ENCODE peak calls at places on chromosomes 5 and 9, in nine cellular contexts. B, R, G, I, E, T, D, S and P are unnamed samples.

GRCh38 chr5:6948562-6948961 is 235.3 kb downstream of the TENT4A start:
- DNase-seq in B (no peak), R (no peak), G (no peak), I (no peak), E (no peak), T (no peak), D (no peak), S (no peak), P (no peak)

GRCh38 chr9:18442629-18443491 is 31.1 kb upstream of the ADAMTSL1 start:
- DNase-seq in B (peak), R (no peak), G (peak), I (peak), E (peak), T (peak), D (peak), S (peak), P (no peak)

GRCh38 chr9:69153707-69154521 is 20.2 kb upstream of the TJP2 start:
- DNase-seq in B (no peak), R (no peak), G (no peak), I (no peak), E (no peak), T (no peak), D (no peak), S (no peak), P (no peak)

GRCh38 chr9:106862115-106862945 is 636 bp upstream of the ZNF462 start:
- DNase-seq in B (peak), R (no peak), G (no peak), I (no peak), E (peak), T (peak), D (no peak), S (no peak), P (no peak)

GRCh38 chr9:72255546-72255925 is 106.3 kb downstream of the GDA start:
- DNase-seq in B (no peak), R (no peak), G (no peak), I (no peak), E (no peak), T (no peak), D (no peak), S (no peak), P (no peak)

GRCh38 chr5:149631506-149631905 is 50.2 kb downstream of the ARHGEF37 start:
- DNase-seq in B (no peak), R (no peak), G (no peak), I (no peak), E (no peak), T (no peak), D (no peak), S (no peak), P (no peak)

GRCh38 chr9:94757158-94757557 is 30.7 kb downstream of the AOPEP start:
- DNase-seq in B (no peak), R (no peak), G (peak), I (no peak), E (peak), T (no peak), D (peak), S (no peak), P (no peak)

GRCh38 chr9:12819436-12820185 is 44.8 kb downstream of the LURAP1L start:
- DNase-seq in B (no peak), R (no peak), G (no peak), I (no peak), E (peak), T (no peak), D (peak), S (peak), P (no peak)

GRCh38 chr5:130605200-130605599 is 559.9 kb downstream of the HINT1 start:
- DNase-seq in B (no peak), R (no peak), G (no peak), I (no peak), E (peak), T (no peak), D (no peak), S (peak), P (no peak)

GRCh38 chr5:174503461-174504265 is 220.7 kb upstream of the MSX2 start:
- DNase-seq in B (no peak), R (peak), G (peak), I (peak), E (peak), T (peak), D (peak), S (peak), P (no peak)

GRCh38 chr9:91407580-91408275 is 15.9 kb downstream of the NFIL3 start:
- DNase-seq in B (no peak), R (no peak), G (no peak), I (no peak), E (no peak), T (no peak), D (no peak), S (no peak), P (no peak)

GRCh38 chr9:121862371-121862970 is 211.0 kb downstream of the DAB2IP start:
- DNase-seq in B (no peak), R (no peak), G (no peak), I (no peak), E (no peak), T (no peak), D (no peak), S (no peak), P (no peak)

GRCh38 chr5:132825824-132826391 is 4.5 kb downstream of the SHROOM1 start:
- DNase-seq in B (no peak), R (no peak), G (no peak), I (no peak), E (no peak), T (no peak), D (no peak), S (no peak), P (no peak)

GRCh38 chr5:133754575-133755169 is 142.3 kb upstream of the FSTL4 start:
- DNase-seq in B (no peak), R (no peak), G (no peak), I (no peak), E (peak), T (peak), D (peak), S (peak), P (no peak)

GRCh38 chr9:27528278-27528885 is 1.2 kb downstream of the MOB3B start:
- DNase-seq in B (peak), R (no peak), G (no peak), I (no peak), E (peak), T (peak), D (peak), S (no peak), P (peak)

GRCh38 chr9:128204858-128205257 is 1.7 kb downstream of the DNM1 start:
- DNase-seq in B (no peak), R (no peak), G (no peak), I (no peak), E (no peak), T (no peak), D (no peak), S (no peak), P (no peak)

GRCh38 chr9:128203842-128204551 is 818 bp downstream of the DNM1 start:
- DNase-seq in B (no peak), R (no peak), G (no peak), I (no peak), E (peak), T (no peak), D (no peak), S (no peak), P (no peak)

GRCh38 chr9:128206484-128206883 is 3.3 kb downstream of the DNM1 start:
- DNase-seq in B (no peak), R (no peak), G (no peak), I (no peak), E (no peak), T (no peak), D (no peak), S (no peak), P (no peak)

GRCh38 chr9:128207076-128207731 is 4.0 kb downstream of the DNM1 start:
- DNase-seq in B (no peak), R (no peak), G (no peak), I (no peak), E (no peak), T (no peak), D (no peak), S (no peak), P (no peak)

DNA sequence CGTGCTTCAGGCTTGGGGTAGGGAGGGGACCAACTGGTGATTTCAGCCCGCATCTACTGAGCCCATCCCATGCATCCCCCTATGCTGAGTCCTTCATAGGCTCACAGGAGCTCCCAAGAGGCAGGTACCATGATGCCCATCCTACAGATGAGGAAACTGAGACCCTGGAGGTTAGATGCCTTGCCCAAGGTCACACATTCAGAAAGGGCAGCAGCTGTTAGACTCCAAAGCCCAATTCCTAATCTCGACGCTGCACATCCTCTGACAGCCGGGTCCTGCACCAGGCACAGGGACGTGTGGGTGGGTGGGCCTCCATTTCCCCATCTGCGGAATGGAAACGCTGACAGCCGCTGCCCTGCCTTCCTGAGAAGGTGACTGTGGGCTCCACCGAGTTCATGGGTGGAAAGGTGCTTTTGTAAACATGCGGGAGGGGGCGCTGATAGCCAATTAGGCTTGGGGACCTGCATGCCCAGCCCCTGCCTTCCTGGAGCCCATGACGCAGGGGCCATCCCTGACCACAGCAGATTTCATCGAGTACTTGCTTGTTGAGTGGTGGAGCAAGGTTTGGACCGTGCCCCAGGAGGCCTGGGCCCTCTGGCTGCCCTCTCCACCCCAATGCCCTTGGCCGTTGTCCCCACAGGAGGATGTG is 2.2 kb downstream of the DNM1 start:
- DNase-seq in B (no peak), R (no peak), G (no peak), I (no peak), E (no peak), T (no peak), D (no peak), S (no peak), P (no peak)
- TF ChIP-seq CTCF in B (no peak), R (no peak), G (no peak), I (no peak), E (no peak), T (no peak), D (no peak), S (no peak), P (no peak)

DNA sequence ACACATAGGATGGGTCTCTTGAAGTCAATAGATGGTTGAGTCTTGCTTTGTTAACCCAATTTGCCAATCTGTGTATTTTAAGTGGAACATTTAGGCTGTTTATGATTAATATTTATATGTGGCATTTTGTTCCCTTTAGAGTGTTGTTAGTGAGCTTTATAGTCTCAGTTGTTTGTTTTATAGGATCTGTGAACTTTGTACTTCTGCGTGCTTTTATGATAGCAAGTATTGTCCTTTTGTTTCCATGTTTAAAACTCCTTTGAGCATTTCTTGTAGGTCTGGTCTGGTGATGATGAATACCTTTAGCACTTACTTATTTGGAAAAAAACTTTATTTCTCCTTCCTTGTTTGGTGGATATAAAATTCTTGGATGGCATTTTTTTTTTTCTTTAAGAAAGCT is 23.8 kb downstream of the SELENOP start:
- DNase-seq in B (no peak), R (no peak), G (no peak), I (no peak), E (no peak), T (no peak), D (no peak), S (no peak), P (no peak)
- TF ChIP-seq CTCF in B (no peak), R (no peak), G (no peak), I (no peak), E (no peak), T (no peak), D (no peak), S (no peak), P (no peak)

DNA sequence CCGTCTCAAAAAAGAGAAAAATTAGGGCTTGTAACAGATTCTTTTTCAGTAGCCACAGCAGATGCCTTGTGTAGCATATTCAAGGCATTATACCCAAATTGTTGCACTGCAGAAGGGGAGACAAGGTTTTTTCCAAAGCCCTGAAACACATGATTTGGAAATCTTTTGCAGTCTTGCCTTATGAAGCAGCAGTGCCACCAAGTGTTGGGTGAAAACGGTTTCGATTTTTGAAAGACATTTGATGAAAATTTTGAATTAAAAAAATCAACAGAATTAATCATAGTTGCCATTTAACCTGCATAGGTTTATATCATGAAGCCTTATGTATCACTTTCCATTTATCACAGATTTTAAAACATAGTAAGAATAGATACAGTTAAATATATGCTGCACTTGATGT is 479.5 kb downstream of the TAF11L14 start:
- DNase-seq in B (no peak), R (no peak), G (no peak), I (no peak), E (peak), T (no peak), D (peak), S (no peak), P (no peak)
- TF ChIP-seq CTCF in B (no peak), R (no peak), G (no peak), I (no peak), E (no peak), T (no peak), D (no peak), S (no peak), P (no peak)

GRCh38 chr5:12883395-12883794 is 979.1 kb upstream of the CTNND2 start:
- DNase-seq in B (no peak), R (no peak), G (no peak), I (no peak), E (no peak), T (no peak), D (no peak), S (no peak), P (no peak)
- TF ChIP-seq CTCF in B (no peak), R (no peak), G (no peak), I (no peak), E (no peak), T (no peak), D (no peak), S (no peak), P (no peak)

DNA sequence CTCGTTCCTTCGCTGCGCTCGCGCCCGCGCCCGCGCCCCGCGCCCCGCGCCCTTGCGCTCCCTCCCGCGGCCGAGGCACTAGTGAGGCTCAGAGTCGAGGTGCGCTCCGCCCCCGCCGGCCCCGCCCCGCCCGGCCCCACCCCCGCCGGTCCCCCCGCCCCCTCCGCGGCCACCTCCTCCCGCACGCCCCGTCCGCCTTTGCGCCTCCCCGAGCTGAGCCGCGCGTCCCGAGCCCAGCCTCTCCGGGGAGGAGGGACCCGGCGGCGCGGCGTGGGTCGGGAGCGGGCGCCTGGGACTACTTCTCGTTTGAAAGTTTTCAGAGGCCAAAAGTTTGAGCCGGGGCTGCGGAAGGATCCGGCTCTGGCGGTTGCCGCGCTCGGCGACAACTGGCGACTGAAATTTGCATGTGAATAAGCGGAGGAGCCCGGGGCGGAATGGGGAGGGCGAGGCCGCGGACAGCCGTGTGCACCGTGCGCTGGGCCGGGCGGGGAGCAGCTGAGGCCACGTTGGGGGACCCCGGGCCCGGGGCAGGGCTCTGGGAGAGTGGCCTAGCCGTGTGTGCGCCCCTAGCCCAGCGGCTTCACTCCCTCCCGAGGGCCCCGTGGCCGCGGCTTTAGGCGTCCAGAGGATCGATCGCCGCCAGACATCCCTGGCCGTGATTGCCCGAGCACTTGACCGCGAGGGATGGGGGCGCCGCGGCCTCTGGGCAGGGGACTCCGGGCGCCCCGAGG is at the start of gene NOTCH1:
- DNase-seq in B (peak), R (peak), G (peak), I (peak), E (peak), T (peak), D (peak), S (peak), P (no peak)
- TF ChIP-seq CTCF in B (no peak), R (no peak), G (no peak), I (no peak), E (no peak), T (peak), D (no peak), S (no peak), P (no peak)